ENCODE peak calls at places on chromosomes 6 and 20, in ten cellular contexts. One of them, this sample, is unnamed. For H3K4me1, the result is how much of the 10 kb centered on the place peaks cover.

GRCh38 chr6:118650500-118651281 is 700 bp downstream of the CEP85L start:
- DNase-seq in GM23248: peak
- DNase-seq in adrenal gland: peak
- DNase-seq in PC-3: peak
- DNase-seq in HAP-1: peak
- DNase-seq in uterus: peak
- DNase-seq in mucosa of descending colon: peak
- DNase-seq in ovary: peak
- DNase-seq in neuronal stem cell: peak
- DNase-seq in CD8-positive, alpha-beta memory T cell: peak
- DNase-seq in this sample: peak

GRCh38 chr20:48008850-48009535 is 223.7 kb upstream of the SULF2 start:
- DNase-seq in HAP-1: no peak
- DNase-seq in mucosa of descending colon: no peak
- DNase-seq in GM23248: peak
- DNase-seq in neuronal stem cell: no peak
- DNase-seq in ovary: no peak
- DNase-seq in PC-3: no peak
- DNase-seq in uterus: no peak
- DNase-seq in CD8-positive, alpha-beta memory T cell: no peak
- DNase-seq in adrenal gland: no peak
- DNase-seq in this sample: no peak

GRCh38 chr20:1946442-1946761 is 47.5 kb downstream of the PDYN start:
- DNase-seq in ovary: no peak
- DNase-seq in GM23248: no peak
- DNase-seq in uterus: no peak
- DNase-seq in CD8-positive, alpha-beta memory T cell: no peak
- DNase-seq in neuronal stem cell: no peak
- DNase-seq in mucosa of descending colon: no peak
- DNase-seq in PC-3: no peak
- DNase-seq in adrenal gland: no peak
- DNase-seq in HAP-1: no peak
- DNase-seq in this sample: no peak

GRCh38 chr20:29314294-29314693 is 1943.2 kb upstream of the DEFB115 start:
- DNase-seq in adrenal gland: no peak
- DNase-seq in CD8-positive, alpha-beta memory T cell: no peak
- DNase-seq in GM23248: no peak
- DNase-seq in neuronal stem cell: no peak
- DNase-seq in uterus: no peak
- DNase-seq in HAP-1: no peak
- DNase-seq in ovary: no peak
- DNase-seq in mucosa of descending colon: no peak
- DNase-seq in PC-3: no peak
- DNase-seq in this sample: no peak

GRCh38 chr6:53189554-53189953 is 40.9 kb upstream of the GCM1 start:
- DNase-seq in HAP-1: no peak
- DNase-seq in uterus: no peak
- DNase-seq in mucosa of descending colon: no peak
- DNase-seq in PC-3: no peak
- DNase-seq in CD8-positive, alpha-beta memory T cell: no peak
- DNase-seq in neuronal stem cell: no peak
- DNase-seq in adrenal gland: no peak
- DNase-seq in ovary: no peak
- DNase-seq in GM23248: peak
- DNase-seq in this sample: no peak

GRCh38 chr20:6886065-6886729 is 118.7 kb downstream of the BMP2 start:
- DNase-seq in CD8-positive, alpha-beta memory T cell: no peak
- DNase-seq in GM23248: no peak
- DNase-seq in HAP-1: no peak
- DNase-seq in uterus: no peak
- DNase-seq in adrenal gland: no peak
- DNase-seq in neuronal stem cell: no peak
- DNase-seq in PC-3: no peak
- DNase-seq in mucosa of descending colon: no peak
- DNase-seq in ovary: no peak
- DNase-seq in this sample: no peak

GRCh38 chr20:15163632-15164031 is 826.2 kb upstream of the FLRT3 start:
- DNase-seq in mucosa of descending colon: no peak
- DNase-seq in PC-3: peak
- DNase-seq in HAP-1: no peak
- DNase-seq in CD8-positive, alpha-beta memory T cell: no peak
- DNase-seq in uterus: no peak
- DNase-seq in neuronal stem cell: no peak
- DNase-seq in GM23248: no peak
- DNase-seq in ovary: no peak
- DNase-seq in adrenal gland: no peak
- DNase-seq in this sample: no peak

GRCh38 chr6:125528614-125529013 is 220.8 kb upstream of the HEY2 start:
- DNase-seq in ovary: no peak
- DNase-seq in HAP-1: no peak
- DNase-seq in mucosa of descending colon: no peak
- DNase-seq in PC-3: no peak
- DNase-seq in uterus: no peak
- DNase-seq in adrenal gland: no peak
- DNase-seq in neuronal stem cell: peak
- DNase-seq in CD8-positive, alpha-beta memory T cell: no peak
- DNase-seq in GM23248: no peak
- DNase-seq in this sample: no peak

GRCh38 chr6:42292002-42292735 is 74.5 kb upstream of the MRPS10 start:
- DNase-seq in PC-3: peak
- DNase-seq in CD8-positive, alpha-beta memory T cell: no peak
- DNase-seq in neuronal stem cell: no peak
- DNase-seq in GM23248: peak
- DNase-seq in adrenal gland: no peak
- DNase-seq in HAP-1: no peak
- DNase-seq in mucosa of descending colon: no peak
- DNase-seq in uterus: no peak
- DNase-seq in ovary: no peak
- DNase-seq in this sample: no peak

GRCh38 chr20:17650816-17651760 is 31.0 kb downstream of the RRBP1 start:
- DNase-seq in mucosa of descending colon: no peak
- DNase-seq in PC-3: peak
- DNase-seq in GM23248: peak
- DNase-seq in adrenal gland: no peak
- DNase-seq in CD8-positive, alpha-beta memory T cell: no peak
- DNase-seq in ovary: no peak
- DNase-seq in neuronal stem cell: no peak
- DNase-seq in HAP-1: no peak
- DNase-seq in uterus: peak
- DNase-seq in this sample: no peak
- H3K4me1 ChIP-seq in mucosa of descending colon: under half
- H3K4me1 ChIP-seq in PC-3: under half
- H3K4me1 ChIP-seq in GM23248: under half
- H3K4me1 ChIP-seq in adrenal gland: under half
- H3K4me1 ChIP-seq in CD8-positive, alpha-beta memory T cell: under half
- H3K4me1 ChIP-seq in ovary: under half
- H3K4me1 ChIP-seq in neuronal stem cell: under half
- H3K4me1 ChIP-seq in HAP-1: under half
- H3K4me1 ChIP-seq in uterus: under half
- H3K4me1 ChIP-seq in this sample: under half

DNA sequence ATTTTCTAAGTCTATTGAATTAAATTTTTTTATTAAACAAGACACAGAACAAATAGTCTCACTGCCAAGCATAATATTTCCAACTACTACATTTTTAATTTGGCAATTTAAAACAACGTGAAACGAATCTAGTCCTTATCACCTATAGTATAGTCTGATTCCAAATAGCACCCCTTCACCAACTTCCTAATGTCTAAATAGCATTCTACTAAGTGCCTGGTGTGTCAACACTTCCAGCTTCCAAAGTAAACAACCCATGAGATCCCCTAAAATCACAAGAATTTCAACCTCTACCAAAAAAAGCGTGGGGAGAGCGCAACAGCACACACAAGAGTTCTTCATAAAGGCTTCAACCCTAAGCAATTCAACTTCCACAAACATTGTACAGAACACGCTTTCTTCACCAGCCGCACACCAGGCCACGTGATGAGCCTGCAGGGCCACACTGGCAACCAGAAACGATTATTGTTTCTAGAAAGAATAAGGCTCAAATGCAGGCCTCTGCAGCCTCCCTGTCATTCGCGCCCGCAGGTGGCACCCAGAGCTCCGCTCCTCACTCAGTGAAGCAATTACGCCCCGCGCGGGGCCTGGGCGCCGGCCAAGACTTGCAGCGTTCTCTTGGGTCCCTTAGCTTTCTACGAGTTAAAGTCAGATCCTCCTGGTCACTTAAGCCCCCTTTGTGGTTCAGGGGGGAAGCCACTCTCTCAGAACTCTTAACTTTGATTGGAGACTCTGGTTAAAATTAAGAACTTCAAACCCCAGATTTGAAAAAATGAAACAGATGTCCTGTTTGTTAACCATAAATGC is 18.4 kb downstream of the SIM1 start:
- DNase-seq in adrenal gland: no peak
- DNase-seq in mucosa of descending colon: no peak
- DNase-seq in ovary: no peak
- DNase-seq in CD8-positive, alpha-beta memory T cell: no peak
- DNase-seq in uterus: no peak
- DNase-seq in PC-3: no peak
- DNase-seq in HAP-1: no peak
- DNase-seq in neuronal stem cell: peak
- DNase-seq in GM23248: no peak
- DNase-seq in this sample: no peak
- H3K4me3 ChIP-seq in adrenal gland: no peak
- H3K4me3 ChIP-seq in mucosa of descending colon: no peak
- H3K4me3 ChIP-seq in ovary: no peak
- H3K4me3 ChIP-seq in CD8-positive, alpha-beta memory T cell: no peak
- H3K4me3 ChIP-seq in uterus: no peak
- H3K4me3 ChIP-seq in PC-3: no peak
- H3K4me3 ChIP-seq in HAP-1: no peak
- H3K4me3 ChIP-seq in neuronal stem cell: no peak
- H3K4me3 ChIP-seq in GM23248: no peak
- H3K4me3 ChIP-seq in this sample: no peak

DNA sequence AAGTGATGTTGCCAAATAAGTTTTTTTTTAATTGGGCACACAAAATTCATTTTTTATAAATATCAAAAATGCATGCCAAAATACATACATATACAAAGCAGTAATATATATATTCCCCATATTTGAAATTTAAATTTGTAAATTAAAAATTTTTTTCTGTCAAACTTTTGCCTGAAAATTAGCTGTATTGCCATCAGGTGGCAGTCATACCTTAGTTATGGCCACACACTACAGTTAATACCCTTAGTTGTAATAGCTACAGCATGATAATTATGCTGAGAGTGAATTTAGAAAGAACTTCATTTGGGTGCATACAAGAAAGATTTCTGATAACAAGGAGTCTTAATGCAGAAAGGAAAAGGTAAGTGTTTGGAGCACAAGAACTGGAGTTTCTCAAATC is 46.2 kb upstream of the SDHAF4 start:
- DNase-seq in GM23248: peak
- DNase-seq in PC-3: peak
- DNase-seq in adrenal gland: no peak
- DNase-seq in uterus: no peak
- DNase-seq in ovary: no peak
- DNase-seq in neuronal stem cell: no peak
- DNase-seq in HAP-1: peak
- DNase-seq in CD8-positive, alpha-beta memory T cell: peak
- DNase-seq in mucosa of descending colon: no peak
- DNase-seq in this sample: peak
- H3K4me1 ChIP-seq in GM23248: under half
- H3K4me1 ChIP-seq in PC-3: under half
- H3K4me1 ChIP-seq in adrenal gland: under half
- H3K4me1 ChIP-seq in uterus: under half
- H3K4me1 ChIP-seq in ovary: under half
- H3K4me1 ChIP-seq in neuronal stem cell: under half
- H3K4me1 ChIP-seq in HAP-1: under half
- H3K4me1 ChIP-seq in CD8-positive, alpha-beta memory T cell: under half
- H3K4me1 ChIP-seq in mucosa of descending colon: under half
- H3K4me1 ChIP-seq in this sample: under half

GRCh38 chr6:100913400-100914276 is 32.5 kb upstream of the ASCC3 start:
- DNase-seq in PC-3: no peak
- DNase-seq in mucosa of descending colon: no peak
- DNase-seq in neuronal stem cell: no peak
- DNase-seq in ovary: no peak
- DNase-seq in HAP-1: no peak
- DNase-seq in adrenal gland: no peak
- DNase-seq in uterus: no peak
- DNase-seq in GM23248: peak
- DNase-seq in CD8-positive, alpha-beta memory T cell: no peak
- DNase-seq in this sample: no peak
- H3K4me3 ChIP-seq in PC-3: no peak
- H3K4me3 ChIP-seq in mucosa of descending colon: no peak
- H3K4me3 ChIP-seq in neuronal stem cell: no peak
- H3K4me3 ChIP-seq in ovary: no peak
- H3K4me3 ChIP-seq in HAP-1: no peak
- H3K4me3 ChIP-seq in adrenal gland: no peak
- H3K4me3 ChIP-seq in uterus: no peak
- H3K4me3 ChIP-seq in GM23248: no peak
- H3K4me3 ChIP-seq in CD8-positive, alpha-beta memory T cell: no peak
- H3K4me3 ChIP-seq in this sample: no peak